ENCODE peak calls at places on chromosomes 4 and X, in four cellular contexts. X, M, Y and J are unnamed samples.

GRCh38 chr4:8209997-8210396 is 10.9 kb downstream of the SH3TC1 start:
- DNase-seq in X (no peak), M (no peak), Y (no peak), J (no peak)

GRCh38 chrX:148567779-148568178 is 67.4 kb downstream of the AFF2 start:
- DNase-seq in X (no peak), M (no peak), Y (no peak), J (no peak)

GRCh38 chrX:69037786-69038185 is 127.5 kb downstream of the PJA1 start:
- DNase-seq in X (no peak), M (no peak), Y (no peak), J (no peak)

GRCh38 chr4:168059251-168059650 is 33.1 kb upstream of the ANXA10 start:
- DNase-seq in X (no peak), M (no peak), Y (no peak), J (no peak)

GRCh38 chr4:113141901-113142346 is 92.5 kb downstream of the ANK2 start:
- DNase-seq in X (no peak), M (no peak), Y (peak), J (no peak)

GRCh38 chr4:88277711-88278025 is 6.7 kb downstream of the PPM1K start:
- DNase-seq in X (no peak), M (no peak), Y (no peak), J (no peak)

GRCh38 chr4:103372002-103372558 is 173.9 kb upstream of the CENPE start:
- DNase-seq in X (peak), M (no peak), Y (no peak), J (no peak)

GRCh38 chr4:172698256-172698655 is 470.4 kb upstream of the GALNT7 start:
- DNase-seq in X (no peak), M (no peak), Y (no peak), J (no peak)

GRCh38 chr4:11512861-11513260 is 84.2 kb upstream of the HS3ST1 start:
- DNase-seq in X (no peak), M (no peak), Y (no peak), J (no peak)

GRCh38 chr4:79083406-79084010 is 144.3 kb upstream of the PAQR3 start:
- DNase-seq in X (no peak), M (no peak), Y (no peak), J (no peak)
- TF ChIP-seq POLR2AphosphoS5 in X (no peak), M (no peak), Y (no peak), J (no peak)

GRCh38 chr4:119027815-119028214 is 107.8 kb upstream of the MYOZ2 start:
- DNase-seq in X (no peak), M (no peak), Y (no peak), J (no peak)

GRCh38 chr4:119026662-119027444 is 108.8 kb upstream of the MYOZ2 start:
- DNase-seq in X (no peak), M (no peak), Y (no peak), J (no peak)

GRCh38 chr4:119024102-119024501 is 111.5 kb upstream of the MYOZ2 start:
- DNase-seq in X (no peak), M (no peak), Y (no peak), J (no peak)

GRCh38 chr4:119025440-119025839 is 110.2 kb upstream of the MYOZ2 start:
- DNase-seq in X (no peak), M (no peak), Y (peak), J (no peak)

DNA sequence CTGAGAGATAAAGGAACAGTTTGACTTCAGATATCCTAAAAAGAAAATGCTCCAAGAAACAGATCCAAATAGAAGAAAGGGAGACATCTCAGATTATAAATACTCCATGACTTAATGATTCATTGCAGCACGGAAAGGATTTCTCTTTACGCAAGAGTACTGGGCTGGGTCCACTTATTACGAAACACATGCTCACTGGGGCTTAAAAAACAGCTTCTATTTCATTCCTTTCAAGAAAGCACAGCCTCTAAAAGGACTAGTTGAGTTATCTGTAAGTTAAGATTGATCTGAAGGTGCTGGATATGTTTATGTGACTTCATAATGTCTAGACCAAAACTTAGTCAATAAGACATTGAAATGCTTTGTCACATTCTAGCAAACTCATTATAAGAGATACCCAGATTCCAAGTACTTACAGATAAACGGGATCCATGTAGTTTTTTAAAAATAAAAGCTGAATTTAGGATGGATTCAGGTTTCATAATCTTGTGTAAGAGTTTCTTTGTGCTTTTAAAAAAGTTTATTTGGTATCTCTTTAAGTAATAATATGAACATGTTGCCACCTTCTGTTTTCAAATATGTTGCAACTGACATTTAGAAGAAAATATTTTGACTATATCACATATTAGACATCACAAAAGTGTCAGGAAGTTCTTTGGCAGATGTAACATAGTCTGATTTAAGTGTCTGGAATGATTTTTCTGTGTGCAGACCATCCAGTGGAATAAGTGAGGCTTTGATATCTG is 109.5 kb upstream of the MYOZ2 start:
- DNase-seq in X (no peak), M (no peak), Y (peak), J (no peak)
- TF ChIP-seq POLR2A in X (no peak), M (no peak), Y (no peak), J (no peak)

GRCh38 chrX:150982786-150983525 is at the start of gene HMGB3:
- DNase-seq in X (peak), M (peak), Y (peak), J (peak)
- TF ChIP-seq POLR2AphosphoS5 in X (no peak), M (no peak), Y (peak), J (no peak)

GRCh38 chr4:56530269-56531148 is 24.9 kb downstream of the ARL9 start:
- DNase-seq in X (peak), M (peak), Y (peak), J (peak)
- TF ChIP-seq POLR2A in X (peak), M (no peak), Y (no peak), J (no peak)

GRCh38 chr4:77990904-77991358 is 66.2 kb upstream of the FRAS1 start:
- DNase-seq in X (no peak), M (no peak), Y (no peak), J (no peak)
- TF ChIP-seq POLR2AphosphoS5 in X (no peak), M (no peak), Y (no peak), J (no peak)

GRCh38 chr4:152348670-152349069 is 187.2 kb downstream of the FBXW7 start:
- DNase-seq in X (peak), M (no peak), Y (no peak), J (no peak)

GRCh38 chr4:152352215-152352614 is 183.7 kb downstream of the FBXW7 start:
- DNase-seq in X (no peak), M (no peak), Y (no peak), J (no peak)

GRCh38 chr4:152351080-152351479 is 184.8 kb downstream of the FBXW7 start:
- DNase-seq in X (no peak), M (no peak), Y (no peak), J (no peak)

GRCh38 chr4:152356428-152357034 is 179.4 kb downstream of the FBXW7 start:
- DNase-seq in X (no peak), M (no peak), Y (no peak), J (no peak)

GRCh38 chr4:152352645-152353116 is 183.2 kb downstream of the FBXW7 start:
- DNase-seq in X (peak), M (no peak), Y (peak), J (no peak)
- TF ChIP-seq POLR2A in X (peak), M (no peak), Y (no peak), J (no peak)

DNA sequence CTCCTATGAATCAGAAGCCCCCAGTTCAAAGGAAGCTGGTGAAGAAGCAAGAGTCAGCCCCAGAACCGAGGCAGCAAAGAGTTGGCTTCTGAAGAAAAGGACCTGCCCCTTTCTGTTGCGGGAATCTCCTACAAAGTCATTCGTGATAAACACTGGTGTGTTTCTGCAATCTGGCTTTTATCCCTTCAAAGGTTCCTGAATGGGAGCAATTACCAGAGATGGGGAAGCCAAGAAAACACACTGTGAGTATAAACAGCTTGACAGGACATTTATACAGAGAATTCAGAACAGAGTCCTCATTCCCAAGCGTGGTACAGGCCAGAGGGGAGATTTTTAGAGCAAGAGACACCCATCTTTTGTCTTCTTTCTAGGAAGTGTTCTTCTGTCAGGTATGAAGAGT is 226.8 kb upstream of the LNX1 start:
- DNase-seq in X (no peak), M (no peak), Y (no peak), J (no peak)
- TF ChIP-seq POLR2AphosphoS5 in X (no peak), M (no peak), Y (no peak), J (no peak)